ENCODE peak calls at places on chromosomes 5 and 9, in nine cellular contexts. B is adipocyte; J is CD4-positive, CD25-positive, alpha-beta regulatory T cell; V is uterus; X is mammary epithelial cell; E is K562; F is aorta; U is GM23248; P is epithelial cell of esophagus. S is an unnamed sample.

GRCh38 chr5:103271570-103272289 is 13.2 kb downstream of the MACIR start:
- DNase-seq in B (peak; percentile 42), J (no peak), V (no peak), X (peak; percentile 5), E (no peak), F (no peak), U (no peak), P (peak; percentile 10), S (no peak)

GRCh38 chr9:106860731-106861584 is 2.0 kb upstream of the ZNF462 start:
- DNase-seq in B (peak; percentile 67), J (no peak), V (peak; percentile 56), X (peak; percentile 60), E (no peak), F (peak; percentile 48), U (peak; percentile 54), P (peak; percentile 57), S (no peak)

GRCh38 chr5:83322273-83322924 is 149.1 kb upstream of the VCAN start:
- DNase-seq in B (no peak), J (no peak), V (no peak), X (no peak), E (no peak), F (no peak), U (no peak), P (no peak), S (no peak)

GRCh38 chr5:107092695-107093094 is 578.0 kb downstream of the EFNA5 start:
- DNase-seq in B (no peak), J (no peak), V (no peak), X (peak; percentile 26), E (no peak), F (no peak), U (no peak), P (peak; percentile 57), S (no peak)

GRCh38 chr9:132973713-132974112 is 4.8 kb upstream of the GFI1B start:
- DNase-seq in B (no peak), J (no peak), V (no peak), X (no peak), E (peak; percentile 71), F (no peak), U (peak; percentile 41), P (peak; percentile 26), S (no peak)

GRCh38 chr9:134326754-134327526 is 685 bp downstream of the RXRA start:
- DNase-seq in B (peak; percentile 67), J (no peak), V (no peak), X (peak; percentile 42), E (peak; percentile 46), F (peak; percentile 58), U (peak; percentile 78), P (peak; percentile 25), S (no peak)

GRCh38 chr5:37816883-37817282 is 23.0 kb downstream of the GDNF start:
- DNase-seq in B (peak; percentile 45), J (no peak), V (no peak), X (no peak), E (no peak), F (no peak), U (peak; percentile 56), P (no peak), S (no peak)

GRCh38 chr9:122016789-122017188 is 76.3 kb downstream of the TTLL11 start:
- DNase-seq in B (no peak), J (no peak), V (peak; percentile 31), X (no peak), E (peak; percentile 9), F (no peak), U (no peak), P (no peak), S (no peak)

GRCh38 chr9:98874721-98875255 is 67.3 kb downstream of the GALNT12 start:
- DNase-seq in B (no peak), J (no peak), V (no peak), X (no peak), E (no peak), F (no peak), U (no peak), P (no peak), S (no peak)

GRCh38 chr9:112248722-112249121 is 73.6 kb upstream of the SUSD1 start:
- DNase-seq in B (peak; percentile 49), J (no peak), V (no peak), X (peak; percentile 66), E (no peak), F (no peak), U (peak; percentile 66), P (peak; percentile 69), S (no peak)

GRCh38 chr9:73131376-73131775 is 20.3 kb upstream of the ANXA1 start:
- DNase-seq in B (peak; percentile 23), J (no peak), V (no peak), X (peak; percentile 24), E (no peak), F (no peak), U (peak; percentile 56), P (no peak), S (no peak)
- H3K4me3 ChIP-seq in B (peak overlapping the region; percentile 93), J (peak overlapping the region; percentile 93), V (no peak overlapping the region), X (peak overlapping the region; percentile 51), E (no peak overlapping the region), F (no peak overlapping the region), U (peak overlapping the region; percentile 85), P (no peak overlapping the region), S (no peak overlapping the region)

GRCh38 chr5:80037366-80037765 is 2.2 kb downstream of the THBS4 start:
- DNase-seq in B (no peak), J (no peak), V (no peak), X (no peak), E (no peak), F (no peak), U (no peak), P (no peak), S (no peak)

GRCh38 chr5:80034559-80034958 is 589 bp upstream of the THBS4 start:
- DNase-seq in B (no peak), J (no peak), V (no peak), X (no peak), E (no peak), F (no peak), U (no peak), P (no peak), S (no peak)

GRCh38 chr5:80036621-80037020 is 1.5 kb downstream of the THBS4 start:
- DNase-seq in B (no peak), J (no peak), V (no peak), X (no peak), E (no peak), F (no peak), U (no peak), P (no peak), S (no peak)

GRCh38 chr5:80034962-80035821 is at the start of gene THBS4:
- DNase-seq in B (peak; percentile 17), J (no peak), V (no peak), X (no peak), E (no peak), F (no peak), U (peak; percentile 16), P (no peak), S (no peak)

DNA sequence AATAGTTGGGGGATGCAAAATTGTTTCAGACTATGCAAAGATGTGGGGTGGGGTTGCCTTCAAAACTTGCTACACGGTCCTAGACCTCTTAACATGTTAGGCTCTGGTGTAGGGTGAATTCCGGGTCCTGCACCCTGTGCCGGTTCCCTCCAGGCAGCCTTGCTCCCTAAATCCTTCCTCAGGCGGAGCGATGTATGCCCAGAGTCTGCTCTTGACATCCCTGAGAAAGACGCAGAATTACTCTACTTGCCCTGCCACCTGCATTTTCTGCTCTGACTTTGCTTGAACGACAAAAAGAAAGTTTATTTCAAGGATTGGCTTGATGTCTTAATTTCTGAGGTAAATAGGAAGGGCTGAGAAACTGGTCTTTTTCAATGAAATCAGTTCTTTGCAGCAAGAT is 691 bp downstream of the THBS4 start:
- DNase-seq in B (no peak), J (no peak), V (no peak), X (no peak), E (no peak), F (no peak), U (no peak), P (no peak), S (no peak)
- H3K4me3 ChIP-seq in B (no peak overlapping the region), J (no peak overlapping the region), V (no peak overlapping the region), X (no peak overlapping the region), E (no peak overlapping the region), F (no peak overlapping the region), U (no peak overlapping the region), P (no peak overlapping the region), S (no peak overlapping the region)

DNA sequence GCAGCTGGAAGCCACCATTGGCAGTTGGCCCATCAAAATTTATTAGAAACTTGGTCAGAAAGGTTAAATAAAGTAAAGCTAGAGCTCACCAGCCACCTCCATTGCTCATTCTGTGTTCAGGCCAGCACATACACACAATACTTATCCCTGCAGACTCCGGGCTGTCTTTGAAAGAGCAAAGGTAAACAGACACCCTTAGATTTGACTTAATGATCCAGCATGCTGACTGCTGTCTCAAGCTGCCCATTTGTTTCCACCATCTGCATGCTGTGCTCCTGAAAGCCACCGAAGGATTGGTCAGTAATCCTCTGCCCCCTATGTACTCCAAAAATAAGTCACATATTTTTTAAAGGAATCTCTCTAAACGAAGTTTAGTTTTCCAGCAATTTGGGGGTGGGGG is 1059.8 kb upstream of the DMAC1 start:
- DNase-seq in B (no peak), J (no peak), V (no peak), X (no peak), E (no peak), F (no peak), U (no peak), P (no peak), S (no peak)
- H3K4me3 ChIP-seq in B (no peak overlapping the region), J (no peak overlapping the region), V (no peak overlapping the region), X (no peak overlapping the region), E (no peak overlapping the region), F (no peak overlapping the region), U (no peak overlapping the region), P (no peak overlapping the region), S (no peak overlapping the region)

GRCh38 chr9:33161011-33161588 is 6.0 kb downstream of the B4GALT1 start:
- DNase-seq in B (peak; percentile 97), J (no peak), V (peak; percentile 64), X (peak; percentile 96), E (peak; percentile 41), F (peak; percentile 85), U (peak; percentile 96), P (peak; percentile 96), S (peak; percentile 93)

GRCh38 chr9:33157960-33158359 is 9.2 kb downstream of the B4GALT1 start:
- DNase-seq in B (peak; percentile 42), J (no peak), V (no peak), X (peak; percentile 68), E (no peak), F (no peak), U (peak; percentile 32), P (peak; percentile 86), S (no peak)

GRCh38 chr9:33159760-33160127 is 7.4 kb downstream of the B4GALT1 start:
- DNase-seq in B (peak; percentile 74), J (peak; percentile 60), V (no peak), X (peak; percentile 90), E (no peak), F (peak; percentile 85), U (peak; percentile 88), P (peak; percentile 78), S (no peak)

GRCh38 chr9:33159058-33159759 is 7.9 kb downstream of the B4GALT1 start:
- DNase-seq in B (peak; percentile 56), J (peak; percentile 48), V (peak; percentile 73), X (peak; percentile 62), E (peak; percentile 71), F (peak; percentile 88), U (peak; percentile 56), P (no peak), S (no peak)

DNA sequence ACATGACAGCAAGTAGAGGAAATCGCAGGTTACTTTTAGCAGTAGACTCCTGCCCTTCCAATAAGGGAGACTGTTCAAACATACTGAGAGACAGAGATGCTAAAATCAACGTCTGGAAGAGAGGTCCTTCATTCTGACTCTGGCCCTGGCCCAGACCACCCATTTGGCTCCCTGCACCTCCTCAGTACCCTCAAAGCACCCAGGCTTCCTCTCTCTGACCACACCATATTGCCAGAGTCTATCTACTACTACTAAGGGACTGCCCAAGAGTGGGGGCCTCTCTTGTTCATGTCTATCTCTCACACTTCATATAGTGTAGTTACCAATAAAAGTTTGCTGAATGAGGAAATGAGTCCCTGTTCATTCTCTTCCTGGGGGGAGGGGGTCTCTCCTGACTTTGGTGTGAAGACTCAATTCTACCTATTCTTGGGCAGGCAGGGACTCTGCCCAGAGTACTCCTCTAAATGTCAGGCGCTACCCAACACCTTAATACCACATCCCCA is 8.5 kb downstream of the B4GALT1 start:
- DNase-seq in B (no peak), J (no peak), V (no peak), X (no peak), E (no peak), F (no peak), U (no peak), P (no peak), S (no peak)
- H3K4me3 ChIP-seq in B (peak overlapping the region; percentile 68), J (peak overlapping the region; percentile 61), V (no peak overlapping the region), X (no peak overlapping the region), E (no peak overlapping the region), F (no peak overlapping the region), U (peak overlapping the region; percentile 98), P (no peak overlapping the region), S (no peak overlapping the region)